ENCODE peak calls at places on chromosomes 13 and 19, in nine cellular contexts. K, A, O, C, U, L, T, D and J are unnamed samples.

GRCh38 chr19:47701717-47702552 is 11.3 kb upstream of the EHD2 start:
- DNase-seq in K (no peak), A (no peak), O (no peak), C (no peak), U (no peak), L (no peak), T (no peak), D (no peak), J (no peak)

GRCh38 chr19:15672580-15673175 is at the start of gene CYP4F12:
- DNase-seq in K (no peak), A (no peak), O (peak), C (peak), U (no peak), L (peak), T (no peak), D (no peak), J (peak)

GRCh38 chr19:51660975-51661600 is 14.5 kb upstream of the SIGLEC14 start:
- DNase-seq in K (peak), A (peak), O (peak), C (peak), U (no peak), L (peak), T (peak), D (peak), J (peak)

GRCh38 chr13:67772807-67773453 is 542.8 kb upstream of the PCDH9 start:
- DNase-seq in K (no peak), A (no peak), O (no peak), C (no peak), U (no peak), L (no peak), T (no peak), D (no peak), J (no peak)

GRCh38 chr19:2254052-2254872 is 2.0 kb downstream of the JSRP1 start:
- DNase-seq in K (no peak), A (no peak), O (no peak), C (no peak), U (no peak), L (no peak), T (no peak), D (peak), J (peak)

GRCh38 chr19:4559569-4559968 is at the start of gene SEMA6B:
- DNase-seq in K (no peak), A (no peak), O (peak), C (peak), U (no peak), L (no peak), T (no peak), D (no peak), J (peak)

GRCh38 chr13:26558074-26558805 is 757 bp downstream of the WASF3 start:
- DNase-seq in K (no peak), A (peak), O (no peak), C (no peak), U (no peak), L (no peak), T (peak), D (peak), J (peak)

GRCh38 chr19:18852634-18853033 is 20.9 kb downstream of the UPF1 start:
- DNase-seq in K (no peak), A (no peak), O (no peak), C (no peak), U (no peak), L (no peak), T (no peak), D (no peak), J (no peak)

GRCh38 chr13:24097667-24098066 is 62.9 kb upstream of the SPATA13 start:
- DNase-seq in K (no peak), A (no peak), O (no peak), C (no peak), U (no peak), L (peak), T (no peak), D (no peak), J (no peak)

GRCh38 chr13:28329395-28330158 is 165.4 kb downstream of the FLT1 start:
- DNase-seq in K (no peak), A (no peak), O (peak), C (no peak), U (no peak), L (no peak), T (no peak), D (peak), J (peak)

GRCh38 chr19:16605552-16605951 is 22.5 kb downstream of the MED26 start:
- DNase-seq in K (no peak), A (no peak), O (peak), C (no peak), U (no peak), L (no peak), T (no peak), D (no peak), J (no peak)

GRCh38 chr19:2716275-2716650 is 4.9 kb downstream of the DIRAS1 start:
- DNase-seq in K (no peak), A (no peak), O (no peak), C (no peak), U (no peak), L (no peak), T (no peak), D (no peak), J (no peak)

GRCh38 chr13:26585136-26585535 is 27.7 kb downstream of the WASF3 start:
- DNase-seq in K (no peak), A (no peak), O (no peak), C (no peak), U (no peak), L (no peak), T (peak), D (peak), J (no peak)